ENCODE peak calls at places on chromosomes 2 and 18, in five cellular contexts. X is K562, N is HepG2, Z is HCT116, O is SK-N-SH. T is an unnamed sample.

GRCh38 chr2:33526132-33526531 is 49.7 kb downstream of the RASGRP3 start:
- DNase-seq in X (no peak), N (no peak), Z (no peak), O (no peak), T (no peak)

GRCh38 chr2:128799284-128799552 is 480.6 kb upstream of the HS6ST1 start:
- DNase-seq in X (no peak), N (no peak), Z (no peak), O (no peak), T (no peak)

GRCh38 chr2:199624958-199625357 is 167.2 kb upstream of the SATB2 start:
- DNase-seq in X (no peak), N (no peak), Z (no peak), O (no peak), T (peak)

GRCh38 chr2:1972428-1972827 is 228.1 kb upstream of the PXDN start:
- DNase-seq in X (no peak), N (no peak), Z (no peak), O (peak), T (peak)

GRCh38 chr2:39547811-39548719 is 111.0 kb upstream of the MAP4K3 start:
- DNase-seq in X (no peak), N (no peak), Z (no peak), O (no peak), T (peak)

GRCh38 chr2:240518981-240519380 is 38.8 kb downstream of the ANKMY1 start:
- DNase-seq in X (no peak), N (no peak), Z (no peak), O (no peak), T (no peak)

GRCh38 chr2:95059656-95060370 is 34.3 kb downstream of the MAL start:
- DNase-seq in X (no peak), N (no peak), Z (no peak), O (no peak), T (no peak)

GRCh38 chr2:114729025-114729424 is 286.6 kb downstream of the DPP10 start:
- DNase-seq in X (no peak), N (peak), Z (no peak), O (no peak), T (peak)

GRCh38 chr2:10476723-10477442 is 28.8 kb upstream of the ODC1 start:
- DNase-seq in X (no peak), N (no peak), Z (no peak), O (no peak), T (no peak)

GRCh38 chr18:34299828-34300227 is 75.1 kb upstream of the NOL4 start:
- DNase-seq in X (no peak), N (no peak), Z (no peak), O (no peak), T (no peak)

GRCh38 chr18:22250026-22250425 is 80.6 kb downstream of the GATA6 start:
- DNase-seq in X (no peak), N (no peak), Z (no peak), O (no peak), T (no peak)

GRCh38 chr2:1366546-1367134 is 46.6 kb upstream of the TPO start:
- DNase-seq in X (no peak), N (no peak), Z (no peak), O (peak), T (no peak)

GRCh38 chr2:78908973-78909372 is 116.5 kb upstream of the REG3G start:
- DNase-seq in X (no peak), N (peak), Z (no peak), O (no peak), T (no peak)

GRCh38 chr2:54015809-54016703 is 45.3 kb upstream of the PSME4 start:
- DNase-seq in X (no peak), N (peak), Z (no peak), O (no peak), T (no peak)

GRCh38 chr18:37332764-37333420 is 232.7 kb downstream of the CELF4 start:
- DNase-seq in X (no peak), N (no peak), Z (no peak), O (peak), T (no peak)

GRCh38 chr2:159454185-159454584 is 162.2 kb downstream of the BAZ2B start:
- DNase-seq in X (no peak), N (peak), Z (no peak), O (no peak), T (no peak)

GRCh38 chr2:237687666-237688065 is 60.3 kb downstream of the LRRFIP1 start:
- DNase-seq in X (no peak), N (peak), Z (no peak), O (peak), T (no peak)

GRCh38 chr2:29304399-29304798 is 189.2 kb downstream of the CLIP4 start:
- DNase-seq in X (no peak), N (no peak), Z (no peak), O (no peak), T (no peak)

GRCh38 chr2:46955764-46956163 is 40.2 kb upstream of the MCFD2 start:
- DNase-seq in X (no peak), N (no peak), Z (no peak), O (no peak), T (no peak)

GRCh38 chr18:79687806-79688205 is 8.2 kb downstream of the CTDP1 start:
- DNase-seq in X (no peak), N (no peak), Z (no peak), O (peak), T (peak)

GRCh38 chr2:112803691-112804521 is 19.6 kb upstream of the IL1A start:
- DNase-seq in X (no peak), N (peak), Z (no peak), O (no peak), T (no peak)

GRCh38 chr18:61578846-61579245 is 245.6 kb downstream of the CDH20 start:
- DNase-seq in X (no peak), N (no peak), Z (no peak), O (no peak), T (no peak)

GRCh38 chr2:67945976-67946375 is 116.8 kb downstream of the C1D start:
- DNase-seq in X (no peak), N (no peak), Z (no peak), O (no peak), T (no peak)

GRCh38 chr2:63880603-63881002 is 38.9 kb downstream of the UGP2 start:
- DNase-seq in X (no peak), N (no peak), Z (no peak), O (no peak), T (no peak)

GRCh38 chr2:209508255-209508654 is 84.4 kb downstream of the MAP2 start:
- DNase-seq in X (no peak), N (peak), Z (no peak), O (no peak), T (no peak)

GRCh38 chr2:190119257-190119656 is 56.7 kb upstream of the MSTN start:
- DNase-seq in X (no peak), N (no peak), Z (no peak), O (no peak), T (no peak)

GRCh38 chr2:176455865-176456291 is 186.6 kb downstream of the MTX2 start:
- DNase-seq in X (peak), N (no peak), Z (no peak), O (peak), T (no peak)

GRCh38 chr2:96869281-96869823 is 528 bp downstream of the SEMA4C start:
- DNase-seq in X (no peak), N (peak), Z (peak), O (peak), T (peak)

GRCh38 chr18:56913970-56914369 is 232.9 kb upstream of the BOD1L2 start:
- DNase-seq in X (no peak), N (no peak), Z (no peak), O (no peak), T (no peak)

GRCh38 chr2:197054437-197054836 is 127.9 kb upstream of the PGAP1 start:
- DNase-seq in X (no peak), N (no peak), Z (no peak), O (no peak), T (no peak)

GRCh38 chr18:24710474-24710873 is 250.0 kb downstream of the HRH4 start:
- DNase-seq in X (no peak), N (no peak), Z (no peak), O (no peak), T (no peak)

GRCh38 chr2:231190531-231191197 is 7.8 kb upstream of the ARMC9 start:
- DNase-seq in X (no peak), N (no peak), Z (no peak), O (no peak), T (no peak)
- TF ChIP-seq JUND in X (no peak), N (no peak), Z (no peak), O (no peak), T (no peak)

GRCh38 chr2:186827426-186827825 is 21.5 kb downstream of the ZSWIM2 start:
- DNase-seq in X (no peak), N (no peak), Z (no peak), O (no peak), T (no peak)

GRCh38 chr2:186822323-186822722 is 26.6 kb downstream of the ZSWIM2 start:
- DNase-seq in X (no peak), N (no peak), Z (no peak), O (no peak), T (no peak)

DNA sequence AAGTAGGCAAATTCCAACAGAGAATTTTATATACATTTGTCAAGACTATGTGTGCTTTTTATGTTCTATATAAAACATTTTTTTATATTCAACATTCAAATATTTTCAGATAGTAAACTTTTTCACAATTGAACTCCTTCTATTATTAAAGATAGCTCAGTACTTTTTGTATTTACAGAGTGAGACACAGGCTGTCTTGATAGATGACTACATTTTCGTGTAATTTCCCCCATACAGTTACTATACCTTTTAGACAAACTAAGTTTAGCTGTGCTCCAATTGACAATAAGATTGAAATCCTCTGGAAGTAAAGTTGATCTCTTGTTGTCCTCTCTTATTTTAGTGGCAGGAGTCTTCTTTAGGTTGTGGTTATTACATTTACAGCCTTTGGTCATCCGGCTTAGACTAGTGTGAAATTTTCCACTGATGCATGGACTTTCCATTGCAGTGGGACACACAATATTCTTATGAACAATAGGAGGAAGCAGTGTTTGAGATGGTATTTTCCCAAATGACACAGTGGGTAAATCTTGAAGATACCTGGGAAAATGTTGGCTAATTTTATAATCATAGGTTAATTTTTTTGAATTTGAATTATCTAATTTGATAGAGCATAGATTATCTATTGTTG is 21.0 kb downstream of the ZSWIM2 start:
- DNase-seq in X (no peak), N (no peak), Z (no peak), O (no peak), T (no peak)
- TF ChIP-seq JUND in X (no peak), N (no peak), Z (no peak), O (no peak), T (no peak)

DNA sequence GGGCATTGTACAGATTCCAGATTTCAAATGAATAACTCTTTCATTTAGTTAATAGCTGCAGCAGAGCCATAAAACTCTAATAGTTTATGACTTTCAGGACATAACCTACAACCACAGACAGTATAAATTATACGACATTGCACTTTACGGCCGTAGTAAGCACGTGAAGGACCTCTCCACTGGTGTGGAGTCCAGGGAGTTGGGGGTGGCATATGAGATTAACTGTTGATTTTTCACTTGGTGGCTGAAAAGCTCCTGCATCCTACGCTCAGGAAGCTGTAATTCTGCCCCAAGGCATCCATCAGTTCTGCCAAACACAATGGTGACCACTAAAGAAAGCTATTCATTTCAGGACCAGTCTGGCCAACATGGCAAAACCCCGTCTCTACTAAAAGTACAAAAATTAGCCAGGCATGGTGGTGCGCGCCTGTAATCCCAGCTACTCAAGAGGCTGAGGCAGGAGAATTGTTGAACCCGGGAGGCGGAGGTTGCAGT is 376.3 kb downstream of the SOX11 start:
- DNase-seq in X (no peak), N (no peak), Z (no peak), O (no peak), T (no peak)
- TF ChIP-seq JUND in X (no peak), N (no peak), Z (no peak), O (no peak), T (no peak)

GRCh38 chr2:60468390-60469085 is 84.9 kb downstream of the BCL11A start:
- DNase-seq in X (no peak), N (no peak), Z (no peak), O (no peak), T (no peak)

GRCh38 chr2:60472026-60472425 is 81.4 kb downstream of the BCL11A start:
- DNase-seq in X (no peak), N (no peak), Z (no peak), O (no peak), T (no peak)

GRCh38 chr2:60470340-60470739 is 83.1 kb downstream of the BCL11A start:
- DNase-seq in X (no peak), N (no peak), Z (no peak), O (no peak), T (no peak)

GRCh38 chr2:60472663-60473289 is 80.7 kb downstream of the BCL11A start:
- DNase-seq in X (no peak), N (no peak), Z (no peak), O (no peak), T (no peak)

GRCh38 chr2:60469918-60470317 is 83.5 kb downstream of the BCL11A start:
- DNase-seq in X (no peak), N (no peak), Z (no peak), O (no peak), T (peak)
- TF ChIP-seq JUND in X (no peak), N (no peak), Z (no peak), O (no peak), T (no peak)

GRCh38 chr2:86413296-86414085 is 27.7 kb upstream of the KDM3A start:
- DNase-seq in X (no peak), N (no peak), Z (no peak), O (no peak), T (no peak)

GRCh38 chr2:86414996-86415395 is 26.2 kb upstream of the KDM3A start:
- DNase-seq in X (no peak), N (no peak), Z (no peak), O (no peak), T (no peak)

GRCh38 chr2:86416126-86416525 is 25.0 kb upstream of the KDM3A start:
- DNase-seq in X (no peak), N (no peak), Z (no peak), O (no peak), T (no peak)

GRCh38 chr2:86412007-86412406 is 29.2 kb upstream of the KDM3A start:
- DNase-seq in X (no peak), N (no peak), Z (no peak), O (no peak), T (no peak)

GRCh38 chr2:86410581-86410980 is 30.6 kb upstream of the KDM3A start:
- DNase-seq in X (no peak), N (no peak), Z (no peak), O (no peak), T (no peak)
- TF ChIP-seq JUND in X (no peak), N (no peak), Z (no peak), O (no peak), T (no peak)

T was measured in T47D.